ENCODE peak calls at places on chromosomes 1 and 21, in four cellular contexts. L is K562, R is HepG2, X is GM12878. B is an unnamed sample.

GRCh38 chr1:25771246-25772114 is 28.5 kb upstream of the SELENON start:
- DNase-seq in L (no peak), R (peak), X (no peak), B (peak)

GRCh38 chr1:225737179-225737578 is 40.4 kb upstream of the SRP9 start:
- DNase-seq in L (no peak), R (no peak), X (no peak), B (no peak)

GRCh38 chr1:154422521-154422920 is 17.4 kb downstream of the IL6R start:
- DNase-seq in L (no peak), R (no peak), X (no peak), B (no peak)

GRCh38 chr1:209659909-209660308 is 7.7 kb upstream of the LAMB3 start:
- DNase-seq in L (no peak), R (no peak), X (no peak), B (no peak)

GRCh38 chr1:111151838-111152237 is 11.8 kb downstream of the CEPT1 start:
- DNase-seq in L (no peak), R (no peak), X (no peak), B (no peak)

GRCh38 chr1:238789916-238790667 is 596.3 kb upstream of the CHRM3 start:
- DNase-seq in L (no peak), R (no peak), X (no peak), B (no peak)

GRCh38 chr1:60621524-60621923 is 460.8 kb upstream of the NFIA start:
- DNase-seq in L (no peak), R (no peak), X (no peak), B (peak)

GRCh38 chr1:6010554-6010953 is 18.3 kb upstream of the NPHP4 start:
- DNase-seq in L (no peak), R (no peak), X (no peak), B (no peak)

GRCh38 chr21:46114963-46115362 is 17.1 kb downstream of the COL6A2 start:
- DNase-seq in L (no peak), R (no peak), X (no peak), B (no peak)

GRCh38 chr1:168301664-168302320 is 21.1 kb downstream of the TBX19 start:
- DNase-seq in L (no peak), R (peak), X (no peak), B (no peak)

GRCh38 chr1:23215291-23215690 is 2.0 kb downstream of the HTR1D start:
- DNase-seq in L (no peak), R (no peak), X (no peak), B (no peak)

GRCh38 chr1:228350831-228351781 is 55.5 kb downstream of the TRIM11 start:
- DNase-seq in L (no peak), R (no peak), X (no peak), B (no peak)

GRCh38 chr1:24743404-24744211 is 1.6 kb upstream of the CLIC4 start:
- DNase-seq in L (no peak), R (no peak), X (no peak), B (no peak)

GRCh38 chr1:190084552-190084951 is 393.1 kb downstream of the BRINP3 start:
- DNase-seq in L (no peak), R (peak), X (no peak), B (peak)

GRCh38 chr1:156102634-156103511 is 11.6 kb upstream of the LMNA start:
- DNase-seq in L (no peak), R (peak), X (no peak), B (no peak)

GRCh38 chr1:164557270-164557669 is 1.7 kb upstream of the PBX1 start:
- DNase-seq in L (no peak), R (no peak), X (no peak), B (no peak)

GRCh38 chr1:233289676-233290075 is 5.8 kb downstream of the PCNX2 start:
- DNase-seq in L (no peak), R (no peak), X (no peak), B (no peak)

GRCh38 chr1:114088392-114089299 is 65.0 kb downstream of the SYT6 start:
- DNase-seq in L (no peak), R (no peak), X (no peak), B (no peak)

GRCh38 chr1:115543247-115543646 is 98.5 kb upstream of the VANGL1 start:
- DNase-seq in L (no peak), R (no peak), X (no peak), B (no peak)

GRCh38 chr1:6625579-6626149 is 996 bp downstream of the THAP3 start:
- DNase-seq in L (no peak), R (no peak), X (no peak), B (no peak)

GRCh38 chr21:44368711-44369446 is 15.5 kb downstream of the TRPM2 start:
- DNase-seq in L (peak), R (no peak), X (no peak), B (no peak)

GRCh38 chr1:3746784-3747521 is 5.3 kb upstream of the CCDC27 start:
- DNase-seq in L (peak), R (peak), X (peak), B (peak)

GRCh38 chr1:29513357-29513756 is 277.0 kb downstream of the PTPRU start:
- DNase-seq in L (peak), R (peak), X (peak), B (peak)

GRCh38 chr21:22791986-22792560 is 1793.9 kb downstream of the NCAM2 start:
- DNase-seq in L (peak), R (peak), X (no peak), B (peak)

GRCh38 chr1:230359992-230360391 is 66.1 kb downstream of the PGBD5 start:
- DNase-seq in L (no peak), R (no peak), X (no peak), B (no peak)

GRCh38 chr21:41052820-41053555 is 115.0 kb upstream of the BACE2 start:
- DNase-seq in L (no peak), R (no peak), X (no peak), B (no peak)

GRCh38 chr1:42684139-42684538 is 1.9 kb downstream of the YBX1 start:
- DNase-seq in L (no peak), R (peak), X (no peak), B (peak)

GRCh38 chr1:95098196-95098595 is 19.0 kb upstream of the TLCD4 start:
- DNase-seq in L (no peak), R (no peak), X (no peak), B (no peak)

GRCh38 chr1:2539312-2539907 is 9.3 kb upstream of the HES5 start:
- DNase-seq in L (peak), R (no peak), X (no peak), B (peak)

GRCh38 chr1:11594222-11594621 is 60.0 kb downstream of the FBXO2 start:
- DNase-seq in L (no peak), R (peak), X (no peak), B (peak)

GRCh38 chr1:166925791-166926483 is 49.4 kb downstream of the ILDR2 start:
- DNase-seq in L (no peak), R (peak), X (no peak), B (no peak)

GRCh38 chr1:117633068-117633345 is 27.2 kb downstream of the TENT5C start:
- DNase-seq in L (no peak), R (no peak), X (no peak), B (no peak)

GRCh38 chr21:15894596-15894995 is 164.8 kb downstream of the USP25 start:
- DNase-seq in L (no peak), R (no peak), X (no peak), B (no peak)

GRCh38 chr1:228267962-228268890 is 60.4 kb downstream of the OBSCN start:
- DNase-seq in L (no peak), R (no peak), X (no peak), B (no peak)

GRCh38 chr1:58358311-58358710 is 188.2 kb downstream of the OMA1 start:
- DNase-seq in L (no peak), R (peak), X (no peak), B (no peak)

GRCh38 chr1:179447489-179447888 is 81.7 kb downstream of the AXDND1 start:
- DNase-seq in L (peak), R (peak), X (no peak), B (peak)

GRCh38 chr1:187310038-187310437 is 481.3 kb downstream of the PLA2G4A start:
- DNase-seq in L (no peak), R (no peak), X (no peak), B (no peak)
- TF ChIP-seq BHLHE40 in L (no peak), R (no peak), X (no peak), B (no peak)

GRCh38 chr1:16727190-16728111 is 12.9 kb upstream of the RNU1-4 start:
- DNase-seq in L (peak), R (peak), X (peak), B (peak)
- TF ChIP-seq FOXM1 in L (no peak), R (no peak), X (no peak), B (no peak)

GRCh38 chr1:32894681-32895080 is 6.5 kb downstream of the TMEM54 start:
- DNase-seq in L (no peak), R (no peak), X (no peak), B (no peak)

GRCh38 chr1:32895325-32896215 is 5.6 kb downstream of the TMEM54 start:
- DNase-seq in L (no peak), R (no peak), X (no peak), B (no peak)

GRCh38 chr1:32897082-32898049 is 3.8 kb downstream of the TMEM54 start:
- DNase-seq in L (no peak), R (no peak), X (no peak), B (no peak)

GRCh38 chr1:32898056-32898455 is 3.1 kb downstream of the TMEM54 start:
- DNase-seq in L (no peak), R (no peak), X (no peak), B (no peak)

GRCh38 chr1:32896451-32896850 is 4.7 kb downstream of the TMEM54 start:
- DNase-seq in L (no peak), R (no peak), X (no peak), B (no peak)
- TF ChIP-seq BHLHE40 in L (no peak), R (no peak), X (no peak), B (no peak)

GRCh38 chr1:108686609-108687313 is 5.3 kb upstream of the PRPF38B start:
- DNase-seq in L (no peak), R (peak), X (no peak), B (no peak)

GRCh38 chr1:108679586-108680213 is 12.4 kb upstream of the PRPF38B start:
- DNase-seq in L (no peak), R (no peak), X (no peak), B (no peak)

GRCh38 chr1:108691128-108691885 is 803 bp upstream of the PRPF38B start:
- DNase-seq in L (peak), R (no peak), X (no peak), B (peak)

DNA sequence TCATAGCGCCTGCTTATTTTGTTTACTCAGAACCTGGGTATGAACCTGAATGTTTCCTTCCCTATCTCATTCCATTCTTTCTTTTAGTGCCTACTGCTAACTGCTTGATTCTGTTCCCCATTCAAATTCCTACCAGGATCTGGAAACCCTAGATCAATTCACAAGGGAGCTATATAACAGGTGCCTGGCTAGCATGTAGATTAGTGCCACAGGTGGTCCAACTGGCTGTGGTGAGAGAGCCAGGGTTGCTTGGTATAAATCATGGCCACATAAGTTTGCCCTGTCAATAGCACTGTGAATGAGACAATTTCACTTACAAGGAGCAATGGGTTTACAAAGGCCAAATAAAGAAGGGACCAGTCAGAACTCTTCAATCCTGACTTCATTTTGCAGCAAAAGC is 6.6 kb upstream of the PRPF38B start:
- DNase-seq in L (no peak), R (no peak), X (no peak), B (no peak)
- TF ChIP-seq FOXM1 in L (no peak), R (no peak), X (no peak), B (no peak)

GRCh38 chr1:9294440-9294773 is 1.7 kb downstream of the SPSB1 start:
- DNase-seq in L (no peak), R (peak), X (no peak), B (no peak)

GRCh38 chr1:9292361-9293240 is at the start of gene SPSB1:
- DNase-seq in L (peak), R (peak), X (no peak), B (peak)

GRCh38 chr1:9293241-9293511 is 482 bp downstream of the SPSB1 start:
- DNase-seq in L (no peak), R (no peak), X (no peak), B (no peak)

GRCh38 chr1:9294910-9295636 is 2.4 kb downstream of the SPSB1 start:
- DNase-seq in L (no peak), R (no peak), X (no peak), B (no peak)

GRCh38 chr1:9293512-9294439 is 1.1 kb downstream of the SPSB1 start:
- DNase-seq in L (peak), R (no peak), X (no peak), B (peak)
- TF ChIP-seq BHLHE40 in L (no peak), R (no peak), X (no peak), B (no peak)

GRCh38 chr21:32406405-32406804 is 6.1 kb upstream of the EVA1C start:
- DNase-seq in L (no peak), R (no peak), X (no peak), B (no peak)
- TF ChIP-seq FOXM1 in L (no peak), R (no peak), X (no peak), B (no peak)

GRCh38 chr1:234621657-234622335 is 11.8 kb upstream of the IRF2BP2 start:
- DNase-seq in L (no peak), R (no peak), X (no peak), B (no peak)
- TF ChIP-seq BHLHE40 in L (no peak), R (no peak), X (no peak), B (no peak)

GRCh38 chr1:31762726-31763670 is 1.1 kb downstream of the ADGRB2 start:
- DNase-seq in L (peak), R (peak), X (no peak), B (peak)

GRCh38 chr1:31763671-31764306 is 351 bp downstream of the ADGRB2 start:
- DNase-seq in L (no peak), R (no peak), X (no peak), B (no peak)

GRCh38 chr1:31765516-31765915 is 1.4 kb upstream of the ADGRB2 start:
- DNase-seq in L (no peak), R (no peak), X (no peak), B (no peak)

GRCh38 chr1:31764307-31765040 is at the start of gene ADGRB2:
- DNase-seq in L (peak), R (no peak), X (no peak), B (peak)

DNA sequence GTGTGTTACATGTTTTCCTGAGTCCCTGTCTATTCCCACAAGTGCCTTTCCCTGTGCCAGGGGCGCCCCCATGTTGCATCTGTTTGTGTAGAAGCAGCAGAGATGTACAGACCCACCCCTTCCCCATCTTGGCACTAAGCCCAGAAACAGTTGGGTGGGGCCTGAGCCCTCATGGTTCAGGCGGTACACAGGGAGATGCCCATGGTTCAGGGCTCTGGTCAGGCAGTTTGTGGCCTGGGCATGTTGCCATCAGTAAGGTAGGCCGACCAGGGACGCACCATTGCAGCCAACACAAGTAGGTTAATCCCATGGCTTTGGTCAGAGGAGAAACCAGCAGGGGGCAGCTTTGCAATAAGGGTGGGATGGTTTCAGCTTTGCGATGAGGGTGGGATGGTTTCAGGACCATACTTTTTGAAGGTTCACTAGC is 914 bp upstream of the ADGRB2 start:
- DNase-seq in L (no peak), R (no peak), X (no peak), B (peak)
- TF ChIP-seq FOXM1 in L (no peak), R (no peak), X (no peak), B (no peak)

GRCh38 chr1:39689635-39690034 is 1.6 kb downstream of the HPCAL4 start:
- DNase-seq in L (no peak), R (no peak), X (no peak), B (no peak)

GRCh38 chr1:39690225-39690624 is 1.0 kb downstream of the HPCAL4 start:
- DNase-seq in L (no peak), R (no peak), X (no peak), B (no peak)

GRCh38 chr1:39688706-39689105 is 2.5 kb downstream of the HPCAL4 start:
- DNase-seq in L (no peak), R (no peak), X (no peak), B (no peak)

GRCh38 chr1:39690943-39691382 is 270 bp downstream of the HPCAL4 start:
- DNase-seq in L (no peak), R (no peak), X (no peak), B (no peak)

GRCh38 chr1:39689214-39689613 is 2.0 kb downstream of the HPCAL4 start:
- DNase-seq in L (no peak), R (no peak), X (no peak), B (no peak)
- TF ChIP-seq BHLHE40 in L (no peak), R (no peak), X (no peak), B (no peak)

GRCh38 chr1:204634260-204634910 is 51.2 kb downstream of the LRRN2 start:
- DNase-seq in L (no peak), R (no peak), X (no peak), B (no peak)
- TF ChIP-seq FOXM1 in L (no peak), R (no peak), X (no peak), B (no peak)